ENCODE peak calls at places on chromosome 10, in seven cellular contexts. O is NCI-H748 treated with DMSO at 0.1 percent for 48 hours; U is activated CD4-positive, alpha-beta memory T cell treated with anti-CD3 and anti-CD28 coated beads, Interleukin-2, amount 10 ng/mL, durations not matched to agents 7 days and 5 days; T is KBM-7; Y is left cardiac atrium; V is fibroblast of pulmonary artery; N is fibroblast of villous mesenchyme. P is an unnamed sample.

GRCh38 chr10:100734295-100735086 is 10.9 kb upstream of the PAX2 start:
- DNase-seq in O (no peak), U (no peak), T (no peak), Y (no peak), V (no peak), N (no peak), P (no peak)

GRCh38 chr10:34213193-34213804 is 601.8 kb downstream of the PARD3 start:
- DNase-seq in O (no peak), U (no peak), T (no peak), Y (no peak), V (no peak), N (no peak), P (no peak)

GRCh38 chr10:111077715-111078504 is 1.1 kb downstream of the ADRA2A start:
- DNase-seq in O (no peak), U (no peak), T (peak), Y (peak), V (peak), N (no peak), P (peak)

GRCh38 chr10:123491692-123492415 is 174.3 kb upstream of the GPR26 start:
- DNase-seq in O (no peak), U (no peak), T (no peak), Y (no peak), V (no peak), N (no peak), P (no peak)

GRCh38 chr10:79328737-79329504 is 18.3 kb upstream of the PPIF start:
- DNase-seq in O (no peak), U (no peak), T (no peak), Y (peak), V (no peak), N (no peak), P (no peak)

GRCh38 chr10:14736600-14737081 is 38.1 kb downstream of the FAM107B start:
- DNase-seq in O (no peak), U (no peak), T (peak), Y (no peak), V (peak), N (peak), P (peak)

GRCh38 chr10:98486421-98486820 is 39.7 kb upstream of the HPS1 start:
- DNase-seq in O (no peak), U (no peak), T (no peak), Y (no peak), V (peak), N (peak), P (peak)

GRCh38 chr10:122019414-122019975 is 30.5 kb downstream of the TACC2 start:
- DNase-seq in O (peak), U (no peak), T (no peak), Y (no peak), V (no peak), N (no peak), P (no peak)

GRCh38 chr10:104306897-104307296 is 31.4 kb downstream of the ITPRIP start:
- DNase-seq in O (no peak), U (no peak), T (no peak), Y (no peak), V (no peak), N (no peak), P (no peak)

GRCh38 chr10:89553064-89553734 is 17.8 kb upstream of the SLC16A12 start:
- DNase-seq in O (no peak), U (no peak), T (no peak), Y (no peak), V (peak), N (peak), P (peak)

GRCh38 chr10:6101181-6101580 is 12.3 kb downstream of the RBM17 start:
- DNase-seq in O (no peak), U (no peak), T (no peak), Y (no peak), V (no peak), N (no peak), P (no peak)

GRCh38 chr10:3806603-3807002 is 21.6 kb upstream of the KLF6 start:
- DNase-seq in O (peak), U (peak), T (no peak), Y (no peak), V (peak), N (peak), P (peak)

GRCh38 chr10:79487296-79488194 is 24.8 kb upstream of the EIF5AL1 start:
- DNase-seq in O (no peak), U (peak), T (peak), Y (peak), V (peak), N (peak), P (peak)

GRCh38 chr10:48608279-48608681 is 3.4 kb upstream of the ARHGAP22 start:
- DNase-seq in O (peak), U (peak), T (peak), Y (no peak), V (peak), N (no peak), P (peak)

GRCh38 chr10:88122571-88122970 is 259.1 kb downstream of the PTEN start:
- DNase-seq in O (no peak), U (no peak), T (no peak), Y (no peak), V (no peak), N (no peak), P (no peak)

GRCh38 chr10:84337199-84337598 is 8.8 kb downstream of the CCSER2 start:
- DNase-seq in O (no peak), U (no peak), T (no peak), Y (no peak), V (peak), N (peak), P (peak)

GRCh38 chr10:61139230-61139928 is 195.4 kb upstream of the RHOBTB1 start:
- DNase-seq in O (no peak), U (no peak), T (no peak), Y (no peak), V (no peak), N (no peak), P (no peak)

GRCh38 chr10:73439605-73440298 is 6.4 kb upstream of the MSS51 start:
- DNase-seq in O (no peak), U (no peak), T (no peak), Y (no peak), V (peak), N (peak), P (peak)

GRCh38 chr10:71905164-71905563 is 54.1 kb upstream of the PSAP start:
- DNase-seq in O (no peak), U (no peak), T (no peak), Y (no peak), V (no peak), N (no peak), P (no peak)

GRCh38 chr10:88115968-88116367 is 252.5 kb downstream of the PTEN start:
- DNase-seq in O (no peak), U (no peak), T (no peak), Y (no peak), V (no peak), N (peak), P (peak)

GRCh38 chr10:119724630-119725549 is 960 bp upstream of the INPP5F start:
- DNase-seq in O (no peak), U (no peak), T (peak), Y (no peak), V (peak), N (no peak), P (peak)

GRCh38 chr10:103472005-103472404 is 7.0 kb downstream of the CALHM3 start:
- DNase-seq in O (no peak), U (no peak), T (peak), Y (no peak), V (no peak), N (no peak), P (no peak)

GRCh38 chr10:63465293-63466167 is at the start of gene JMJD1C:
- DNase-seq in O (peak), U (peak), T (peak), Y (peak), V (peak), N (peak), P (peak)

GRCh38 chr10:73923935-73924598 is 13.1 kb downstream of the PLAU start:
- DNase-seq in O (no peak), U (no peak), T (no peak), Y (no peak), V (no peak), N (no peak), P (no peak)

P was measured in cardiac fibroblast.